ENCODE peak calls at places on chromosomes 13 and 19, in four cellular contexts. One of them, this sample, is unnamed.
A peak's percentile ranks its signal among the peaks of the same experiment; 100 is the strongest.

GRCh38 chr13:67223742-67224141 is 6.4 kb downstream of the PCDH9 start:
- DNase-seq in K562: no peak
- DNase-seq in HepG2: no peak
- DNase-seq in WTC11: no peak
- DNase-seq in this sample: no peak

GRCh38 chr13:41554626-41555386 is 97.5 kb downstream of the RGCC start:
- DNase-seq in K562: no peak
- DNase-seq in HepG2: no peak
- DNase-seq in WTC11: no peak
- DNase-seq in this sample: peak; percentile 48

GRCh38 chr19:3543150-3544053 is 4.4 kb downstream of the TEKTIP1 start:
- DNase-seq in K562: no peak
- DNase-seq in HepG2: no peak
- DNase-seq in WTC11: no peak
- DNase-seq in this sample: no peak

GRCh38 chr13:19601749-19602725 is 31.4 kb upstream of the MPHOSPH8 start:
- DNase-seq in K562: peak; percentile 48
- DNase-seq in HepG2: peak; percentile 58
- DNase-seq in WTC11: peak; percentile 69
- DNase-seq in this sample: no peak

GRCh38 chr13:30126903-30127428 is 180.4 kb downstream of the KATNAL1 start:
- DNase-seq in K562: no peak
- DNase-seq in HepG2: no peak
- DNase-seq in WTC11: no peak
- DNase-seq in this sample: no peak

GRCh38 chr19:9040131-9040530 is 29.9 kb upstream of the MUC16 start:
- DNase-seq in K562: no peak
- DNase-seq in HepG2: no peak
- DNase-seq in WTC11: no peak
- DNase-seq in this sample: no peak

GRCh38 chr13:36192166-36192565 is 22.2 kb downstream of the SOHLH2 start:
- DNase-seq in K562: no peak
- DNase-seq in HepG2: no peak
- DNase-seq in WTC11: no peak
- DNase-seq in this sample: no peak

GRCh38 chr13:47426126-47426849 is 529.4 kb upstream of the HTR2A start:
- DNase-seq in K562: no peak
- DNase-seq in HepG2: no peak
- DNase-seq in WTC11: no peak
- DNase-seq in this sample: no peak

GRCh38 chr19:33311326-33311682 is 9.0 kb upstream of the CEBPA start:
- DNase-seq in K562: peak; percentile 39
- DNase-seq in HepG2: no peak
- DNase-seq in WTC11: peak; percentile 52
- DNase-seq in this sample: no peak

GRCh38 chr13:48983331-48983730 is 7.6 kb downstream of the FNDC3A start:
- DNase-seq in K562: no peak
- DNase-seq in HepG2: no peak
- DNase-seq in WTC11: no peak
- DNase-seq in this sample: no peak

GRCh38 chr13:75796825-75797224 is 160.7 kb downstream of the LMO7 start:
- DNase-seq in K562: no peak
- DNase-seq in HepG2: no peak
- DNase-seq in WTC11: no peak
- DNase-seq in this sample: no peak

GRCh38 chr13:24184265-24184841 is 23.8 kb downstream of the SPATA13 start:
- DNase-seq in K562: no peak
- DNase-seq in HepG2: peak; percentile 93
- DNase-seq in WTC11: no peak
- DNase-seq in this sample: no peak

DNA sequence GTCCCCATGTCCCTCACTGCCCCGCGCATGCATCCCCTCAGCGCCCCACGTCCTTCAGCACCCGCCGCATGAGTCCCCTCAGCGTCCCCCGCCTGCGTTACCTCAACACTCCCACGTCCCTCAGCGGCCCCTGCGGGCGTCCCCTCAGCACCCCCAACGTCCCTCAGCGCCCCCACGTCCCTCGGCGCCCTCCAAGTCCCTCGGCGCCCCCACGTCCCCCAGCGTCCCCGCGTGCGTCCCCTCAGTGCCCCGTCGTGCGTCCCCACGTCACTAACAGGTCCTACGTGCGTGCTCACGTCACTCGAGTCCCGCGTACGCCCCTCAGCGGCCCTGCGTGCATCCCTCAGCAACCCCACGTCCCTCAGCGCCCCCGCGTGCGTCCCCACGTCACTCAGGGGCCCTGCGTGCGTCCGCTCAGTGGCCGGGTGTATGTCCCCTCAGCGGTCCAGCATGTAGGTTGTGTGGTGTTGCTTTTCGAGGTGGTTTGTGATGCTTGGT is 19.5 kb upstream of the GAS6 start:
- DNase-seq in K562: no peak
- DNase-seq in HepG2: no peak
- DNase-seq in WTC11: no peak
- DNase-seq in this sample: no peak
- TF ChIP-seq TCF7 in K562: no peak
- TF ChIP-seq TCF7 in HepG2: no peak
- TF ChIP-seq TCF7 in WTC11: no peak
- TF ChIP-seq TCF7 in this sample: no peak

DNA sequence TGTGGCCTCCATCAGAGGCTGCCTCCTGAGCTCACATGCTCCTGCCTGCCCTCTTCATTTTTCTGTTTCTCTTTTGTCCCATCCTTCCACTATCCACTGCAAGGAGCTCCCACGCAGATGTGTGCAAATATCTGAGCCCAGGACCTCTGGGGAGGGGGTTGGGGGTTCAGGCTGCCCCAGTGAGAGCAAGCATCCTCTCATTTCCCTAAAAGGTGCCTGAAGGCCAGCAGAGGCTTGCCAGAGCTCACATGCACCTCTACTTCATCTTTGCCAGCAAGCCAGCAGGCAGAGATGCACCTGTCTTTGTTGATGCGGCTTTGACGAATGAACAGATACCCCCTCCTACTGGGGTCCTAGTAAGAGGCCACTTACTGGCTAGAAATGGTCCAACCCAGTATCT is 128.8 kb downstream of the FGF9 start:
- DNase-seq in K562: no peak
- DNase-seq in HepG2: no peak
- DNase-seq in WTC11: no peak
- DNase-seq in this sample: no peak
- TF ChIP-seq TCF7 in K562: no peak
- TF ChIP-seq TCF7 in HepG2: no peak
- TF ChIP-seq TCF7 in WTC11: no peak
- TF ChIP-seq TCF7 in this sample: no peak

DNA sequence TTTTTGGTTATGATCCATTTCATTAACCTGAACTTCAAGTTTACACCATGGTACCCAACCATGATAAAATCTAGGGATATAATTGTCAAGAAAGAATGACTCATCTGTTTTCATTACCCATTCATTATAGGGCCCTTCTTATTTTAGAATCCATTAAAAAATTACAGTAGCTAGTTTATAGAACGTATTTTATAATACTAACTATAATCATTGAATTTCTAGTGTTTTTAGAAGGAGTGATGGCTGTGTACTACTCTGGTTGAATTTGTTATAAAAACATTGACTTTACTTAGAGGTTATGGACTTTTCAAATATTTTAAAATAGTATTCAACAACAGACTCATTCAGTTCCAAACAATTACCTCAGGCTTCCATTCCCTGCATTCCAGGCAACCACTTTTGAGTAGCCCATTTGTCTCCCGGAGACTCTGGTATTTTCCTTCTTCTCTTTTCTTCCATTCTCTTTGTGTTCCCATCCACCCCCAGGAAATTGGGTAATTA is 71.9 kb upstream of the KLF12 start:
- DNase-seq in K562: no peak
- DNase-seq in HepG2: no peak
- DNase-seq in WTC11: no peak
- DNase-seq in this sample: no peak
- TF ChIP-seq TCF7 in K562: no peak
- TF ChIP-seq TCF7 in HepG2: no peak
- TF ChIP-seq TCF7 in WTC11: no peak
- TF ChIP-seq TCF7 in this sample: no peak

GRCh38 chr19:22607653-22608430 is 26.3 kb upstream of the ZNF492 start:
- DNase-seq in K562: no peak
- DNase-seq in HepG2: no peak
- DNase-seq in WTC11: no peak
- DNase-seq in this sample: no peak

GRCh38 chr19:22605275-22606211 is 28.6 kb upstream of the ZNF492 start:
- DNase-seq in K562: no peak
- DNase-seq in HepG2: no peak
- DNase-seq in WTC11: no peak
- DNase-seq in this sample: no peak

GRCh38 chr19:22606954-22607652 is 27.0 kb upstream of the ZNF492 start:
- DNase-seq in K562: no peak
- DNase-seq in HepG2: no peak
- DNase-seq in WTC11: no peak
- DNase-seq in this sample: no peak

GRCh38 chr19:22604571-22605274 is 29.4 kb upstream of the ZNF492 start:
- DNase-seq in K562: no peak
- DNase-seq in HepG2: no peak
- DNase-seq in WTC11: no peak
- DNase-seq in this sample: no peak

GRCh38 chr19:22606212-22606553 is 27.9 kb upstream of the ZNF492 start:
- DNase-seq in K562: no peak
- DNase-seq in HepG2: no peak
- DNase-seq in WTC11: no peak
- DNase-seq in this sample: no peak
- TF ChIP-seq TCF7 in K562: no peak
- TF ChIP-seq TCF7 in HepG2: no peak
- TF ChIP-seq TCF7 in WTC11: no peak
- TF ChIP-seq TCF7 in this sample: no peak

GRCh38 chr19:12763100-12763499 is 11.5 kb downstream of the BEST2 start:
- DNase-seq in K562: no peak
- DNase-seq in HepG2: no peak
- DNase-seq in WTC11: no peak
- DNase-seq in this sample: no peak
- TF ChIP-seq TCF7 in K562: no peak
- TF ChIP-seq TCF7 in HepG2: no peak
- TF ChIP-seq TCF7 in WTC11: no peak
- TF ChIP-seq TCF7 in this sample: no peak

DNA sequence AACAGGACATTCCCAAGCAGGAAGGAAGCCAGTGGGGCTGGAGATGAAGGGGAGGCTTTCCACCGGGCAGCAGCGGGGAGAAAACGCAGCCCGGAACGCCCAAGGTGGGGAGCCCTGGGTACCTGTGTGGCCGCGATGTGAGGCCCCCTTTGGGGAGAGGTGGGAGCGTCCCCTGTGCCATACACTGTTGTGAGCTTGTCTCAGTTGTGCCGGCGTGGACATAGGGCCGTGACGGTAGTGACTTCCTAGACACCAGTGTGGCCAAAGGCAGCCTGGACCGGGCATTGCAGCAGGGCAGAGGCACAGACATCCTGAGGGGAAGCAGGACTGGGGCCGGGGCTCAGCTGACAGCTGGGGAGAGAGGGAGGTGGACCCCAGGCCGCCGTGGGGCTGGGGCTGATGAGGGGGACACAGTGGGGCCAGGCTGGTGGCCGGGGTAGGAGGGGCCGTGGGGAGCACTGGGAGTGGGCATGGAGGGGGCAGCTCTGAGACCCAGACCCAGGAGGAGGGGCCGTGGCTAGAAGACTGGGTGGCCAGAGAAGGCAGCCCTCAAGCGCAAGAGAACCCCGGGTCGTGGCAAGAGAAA is 38.5 kb upstream of the TFDP1 start:
- DNase-seq in K562: no peak
- DNase-seq in HepG2: no peak
- DNase-seq in WTC11: no peak
- DNase-seq in this sample: no peak
- TF ChIP-seq TCF7 in K562: no peak
- TF ChIP-seq TCF7 in HepG2: no peak
- TF ChIP-seq TCF7 in WTC11: no peak
- TF ChIP-seq TCF7 in this sample: no peak

DNA sequence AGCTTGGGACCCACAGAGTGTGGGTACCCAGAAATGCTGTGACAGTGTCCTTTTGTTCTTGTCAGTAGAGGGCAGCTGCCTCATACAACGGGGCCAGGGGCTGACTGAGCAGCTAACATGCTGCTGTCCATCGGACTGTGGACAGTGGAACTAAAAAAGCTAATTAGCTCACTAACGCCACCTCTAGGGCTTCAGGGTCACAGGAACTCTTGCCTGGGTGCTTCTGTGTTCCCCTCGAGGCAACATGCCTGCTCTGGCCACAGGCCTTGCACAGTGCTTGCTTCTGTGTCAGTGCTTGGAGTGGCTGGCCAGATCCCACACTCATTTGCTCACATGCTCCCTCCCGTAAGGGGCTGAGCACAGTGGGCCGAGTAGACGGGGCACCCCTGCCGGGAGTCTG is 377.0 kb downstream of the OLFM4 start:
- DNase-seq in K562: no peak
- DNase-seq in HepG2: peak; percentile 2
- DNase-seq in WTC11: peak; percentile 68
- DNase-seq in this sample: no peak
- TF ChIP-seq TCF7 in K562: no peak
- TF ChIP-seq TCF7 in HepG2: no peak
- TF ChIP-seq TCF7 in WTC11: no peak
- TF ChIP-seq TCF7 in this sample: no peak

GRCh38 chr19:14761607-14762006 is 16.8 kb downstream of the ADGRE2 start:
- DNase-seq in K562: no peak
- DNase-seq in HepG2: no peak
- DNase-seq in WTC11: no peak
- DNase-seq in this sample: no peak

GRCh38 chr19:14762111-14762510 is 16.2 kb downstream of the ADGRE2 start:
- DNase-seq in K562: no peak
- DNase-seq in HepG2: no peak
- DNase-seq in WTC11: no peak
- DNase-seq in this sample: no peak

GRCh38 chr19:14764401-14764800 is 14.0 kb downstream of the ADGRE2 start:
- DNase-seq in K562: no peak
- DNase-seq in HepG2: no peak
- DNase-seq in WTC11: no peak
- DNase-seq in this sample: no peak

GRCh38 chr19:14763497-14764145 is 14.7 kb downstream of the ADGRE2 start:
- DNase-seq in K562: no peak
- DNase-seq in HepG2: no peak
- DNase-seq in WTC11: no peak
- DNase-seq in this sample: no peak

DNA sequence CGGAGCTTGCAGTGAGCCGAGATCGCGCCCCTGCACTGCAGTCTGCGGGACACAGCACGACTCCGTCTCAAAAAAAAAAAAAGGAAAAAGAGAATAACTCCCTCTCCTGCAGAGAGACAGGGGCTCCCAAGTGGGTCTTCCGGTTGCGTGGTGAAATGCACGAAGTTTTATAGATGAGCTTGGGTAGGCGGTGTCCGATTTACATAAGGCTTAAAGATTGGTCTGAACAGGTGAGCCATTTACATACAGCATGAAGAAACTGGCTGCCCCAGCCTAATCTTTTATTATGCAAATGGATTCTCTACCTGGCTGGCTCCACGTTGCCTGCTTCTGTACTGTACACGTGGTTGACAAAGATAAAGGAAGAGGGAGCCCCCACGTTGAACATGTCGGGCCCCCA is 19.5 kb downstream of the ADGRE2 start:
- DNase-seq in K562: no peak
- DNase-seq in HepG2: no peak
- DNase-seq in WTC11: peak; percentile 54
- DNase-seq in this sample: no peak
- TF ChIP-seq TCF7 in K562: no peak
- TF ChIP-seq TCF7 in HepG2: no peak
- TF ChIP-seq TCF7 in WTC11: no peak
- TF ChIP-seq TCF7 in this sample: no peak

GRCh38 chr13:109163052-109163413 is 533.6 kb downstream of the MYO16 start:
- DNase-seq in K562: no peak
- DNase-seq in HepG2: no peak
- DNase-seq in WTC11: no peak
- DNase-seq in this sample: no peak
- TF ChIP-seq TCF7 in K562: no peak
- TF ChIP-seq TCF7 in HepG2: no peak
- TF ChIP-seq TCF7 in WTC11: no peak
- TF ChIP-seq TCF7 in this sample: no peak

GRCh38 chr19:50384685-50385535 is 763 bp downstream of the POLD1 start:
- DNase-seq in K562: peak; percentile 34
- DNase-seq in HepG2: no peak
- DNase-seq in WTC11: no peak
- DNase-seq in this sample: no peak
- TF ChIP-seq TCF7 in K562: no peak
- TF ChIP-seq TCF7 in HepG2: no peak
- TF ChIP-seq TCF7 in WTC11: no peak
- TF ChIP-seq TCF7 in this sample: no peak

This sample was measured in GM12878.